ENCODE peak calls at places on chromosome 15, in six cellular contexts. T is neuronal stem cell, H is mesenchymal stem cell, E is H1, U is H9, Z is trophoblast cell. A is an unnamed sample.

GRCh38 chr15:89075846-89076245 is 12.4 kb upstream of the ABHD2 start:
- DNase-seq in T (no peak), H (no peak), E (no peak), U (no peak), Z (no peak), A (no peak)

GRCh38 chr15:49530106-49530505 is 90.5 kb downstream of the FAM227B start:
- DNase-seq in T (no peak), H (peak; percentile 26), E (no peak), U (no peak), Z (no peak), A (peak; percentile 19)

GRCh38 chr15:38425269-38425668 is 28.7 kb upstream of the FAM98B start:
- DNase-seq in T (no peak), H (no peak), E (no peak), U (no peak), Z (no peak), A (no peak)

GRCh38 chr15:40664909-40665308 is 30.1 kb upstream of the RAD51 start:
- DNase-seq in T (no peak), H (no peak), E (no peak), U (no peak), Z (no peak), A (no peak)

GRCh38 chr15:52879862-52880261 is 89.7 kb upstream of the ONECUT1 start:
- DNase-seq in T (no peak), H (no peak), E (no peak), U (no peak), Z (no peak), A (no peak)

GRCh38 chr15:67187351-67187854 is 67.1 kb downstream of the AAGAB start:
- DNase-seq in T (no peak), H (no peak), E (no peak), U (no peak), Z (no peak), A (no peak)

GRCh38 chr15:40956543-40956982 is 3.3 kb downstream of the CHAC1 start:
- DNase-seq in T (no peak), H (no peak), E (no peak), U (no peak), Z (no peak), A (no peak)

GRCh38 chr15:43067717-43068461 is 37.9 kb downstream of the UBR1 start:
- DNase-seq in T (no peak), H (peak; percentile 86), E (no peak), U (no peak), Z (peak; percentile 24), A (peak; percentile 52)

GRCh38 chr15:61871926-61872522 is 188.2 kb downstream of the VPS13C start:
- DNase-seq in T (no peak), H (peak; percentile 29), E (no peak), U (no peak), Z (peak; percentile 44), A (peak; percentile 20)

GRCh38 chr15:20345401-20345958 is 196.1 kb downstream of the GOLGA6L6 start:
- DNase-seq in T (no peak), H (no peak), E (no peak), U (peak; percentile 26), Z (no peak), A (no peak)

GRCh38 chr15:27734785-27735495 is 364.2 kb downstream of the OCA2 start:
- DNase-seq in T (no peak), H (no peak), E (no peak), U (no peak), Z (no peak), A (no peak)

GRCh38 chr15:86062646-86063193 is 17.0 kb upstream of the AGBL1 start:
- DNase-seq in T (no peak), H (no peak), E (no peak), U (no peak), Z (no peak), A (no peak)

GRCh38 chr15:29003446-29004233 is 117.9 kb downstream of the APBA2 start:
- DNase-seq in T (no peak), H (no peak), E (no peak), U (no peak), Z (peak; percentile 49), A (peak; percentile 16)

GRCh38 chr15:57537951-57538506 is 53.7 kb upstream of the MYZAP start:
- DNase-seq in T (no peak), H (no peak), E (no peak), U (no peak), Z (no peak), A (no peak)

GRCh38 chr15:89356634-89357298 is 22.1 kb upstream of the POLG start:
- DNase-seq in T (no peak), H (no peak), E (no peak), U (no peak), Z (peak; percentile 37), A (no peak)

GRCh38 chr15:40115670-40116093 is 7.0 kb upstream of the BMF start:
- DNase-seq in T (no peak), H (no peak), E (no peak), U (peak; percentile 67), Z (peak; percentile 58), A (no peak)

GRCh38 chr15:61659571-61660190 is 400.6 kb downstream of the VPS13C start:
- DNase-seq in T (no peak), H (no peak), E (no peak), U (no peak), Z (no peak), A (no peak)

GRCh38 chr15:57677206-57677605 is 29.3 kb upstream of the POLR2M start:
- DNase-seq in T (no peak), H (no peak), E (no peak), U (no peak), Z (no peak), A (no peak)

GRCh38 chr15:85550283-85550682 is 169.9 kb downstream of the AKAP13 start:
- DNase-seq in T (no peak), H (no peak), E (no peak), U (no peak), Z (peak; percentile 21), A (no peak)

GRCh38 chr15:90201944-90202375 is 830 bp downstream of the SEMA4B start:
- DNase-seq in T (peak; percentile 31), H (peak; percentile 41), E (peak; percentile 73), U (no peak), Z (no peak), A (no peak)

GRCh38 chr15:67096536-67097294 is 31.3 kb downstream of the SMAD3 start:
- DNase-seq in T (no peak), H (peak; percentile 62), E (no peak), U (no peak), Z (no peak), A (peak; percentile 72)

GRCh38 chr15:74489518-74490338 is 28.8 kb upstream of the UBL7 start:
- DNase-seq in T (peak; percentile 57), H (peak; percentile 56), E (peak; percentile 86), U (peak; percentile 82), Z (peak; percentile 81), A (peak; percentile 49)

GRCh38 chr15:81270781-81271491 is 53.0 kb downstream of the STARD5 start:
- DNase-seq in T (peak; percentile 65), H (no peak), E (no peak), U (no peak), Z (no peak), A (peak; percentile 77)

GRCh38 chr15:39149636-39150035 is 431.2 kb upstream of the THBS1 start:
- DNase-seq in T (no peak), H (no peak), E (no peak), U (no peak), Z (no peak), A (no peak)

GRCh38 chr15:74025436-74025835 is 30.9 kb downstream of the PML start:
- DNase-seq in T (no peak), H (no peak), E (no peak), U (no peak), Z (no peak), A (peak; percentile 61)

GRCh38 chr15:97904196-97904572 is 56.3 kb upstream of the ARRDC4 start:
- DNase-seq in T (peak; percentile 68), H (peak; percentile 52), E (peak; percentile 87), U (peak; percentile 90), Z (peak; percentile 54), A (peak; percentile 44)

GRCh38 chr15:40743921-40744809 is 10.9 kb downstream of the RMDN3 start:
- DNase-seq in T (no peak), H (peak; percentile 87), E (no peak), U (no peak), Z (peak; percentile 57), A (peak; percentile 82)

GRCh38 chr15:39478996-39479395 is 101.9 kb upstream of the THBS1 start:
- DNase-seq in T (no peak), H (peak; percentile 38), E (no peak), U (no peak), Z (no peak), A (no peak)

GRCh38 chr15:35308802-35309201 is 223.7 kb upstream of the NANOGP8 start:
- DNase-seq in T (no peak), H (peak; percentile 89), E (no peak), U (no peak), Z (peak; percentile 55), A (peak; percentile 98)

DNA sequence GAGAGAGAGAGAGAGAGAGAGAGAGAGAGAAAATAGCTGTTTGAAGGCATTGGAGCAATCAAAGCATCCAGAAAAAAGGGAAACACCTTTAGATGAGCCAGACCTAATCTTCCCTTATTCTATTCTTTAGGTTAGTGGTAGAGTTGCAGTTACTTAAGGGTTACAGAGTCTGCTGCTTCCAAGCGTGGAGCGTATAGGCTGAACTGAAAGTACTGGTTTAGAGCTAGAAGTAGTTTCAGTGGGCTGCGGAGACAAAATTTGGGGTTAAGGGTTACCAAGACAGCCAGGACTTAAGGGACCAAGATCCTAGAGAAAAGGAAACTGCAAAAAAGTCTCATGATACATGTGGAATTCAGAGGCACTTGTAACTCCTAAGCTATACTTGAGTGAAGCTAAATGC is 66.1 kb upstream of the MEIS2 start:
- DNase-seq in T (no peak), H (no peak), E (no peak), U (no peak), Z (no peak), A (no peak)
- H3K14ac ChIP-seq in T (no peak overlapping the region), H (no peak overlapping the region), E (no peak overlapping the region), U (no peak overlapping the region), Z (no peak overlapping the region), A (no peak overlapping the region)

GRCh38 chr15:79455361-79455760 is 23.2 kb downstream of the MINAR1 start:
- DNase-seq in T (no peak), H (no peak), E (no peak), U (no peak), Z (no peak), A (peak; percentile 31)

GRCh38 chr15:79453446-79453845 is 21.3 kb downstream of the MINAR1 start:
- DNase-seq in T (no peak), H (no peak), E (no peak), U (no peak), Z (no peak), A (no peak)

GRCh38 chr15:79450648-79451047 is 18.5 kb downstream of the MINAR1 start:
- DNase-seq in T (no peak), H (no peak), E (no peak), U (no peak), Z (peak; percentile 37), A (no peak)

GRCh38 chr15:79451361-79451999 is 19.3 kb downstream of the MINAR1 start:
- DNase-seq in T (no peak), H (no peak), E (peak; percentile 70), U (peak; percentile 79), Z (no peak), A (no peak)

GRCh38 chr15:79452244-79453051 is 20.3 kb downstream of the MINAR1 start:
- DNase-seq in T (no peak), H (no peak), E (no peak), U (no peak), Z (no peak), A (no peak)
- H3K14ac ChIP-seq in T (no peak overlapping the region), H (peak overlapping the region; percentile 3), E (no peak overlapping the region), U (no peak overlapping the region), Z (no peak overlapping the region), A (no peak overlapping the region)

GRCh38 chr15:99365232-99365631 is 114.0 kb downstream of the LRRC28 start:
- DNase-seq in T (no peak), H (no peak), E (no peak), U (no peak), Z (no peak), A (no peak)
- H3K14ac ChIP-seq in T (no peak overlapping the region), H (no peak overlapping the region), E (no peak overlapping the region), U (no peak overlapping the region), Z (no peak overlapping the region), A (no peak overlapping the region)

GRCh38 chr15:65180167-65180566 is 5.0 kb downstream of the CLPX start:
- DNase-seq in T (no peak), H (no peak), E (no peak), U (no peak), Z (no peak), A (no peak)
- H3K14ac ChIP-seq in T (no peak overlapping the region), H (no peak overlapping the region), E (no peak overlapping the region), U (no peak overlapping the region), Z (no peak overlapping the region), A (no peak overlapping the region)